ENCODE peak calls at places on chromosomes 7 and 10, in ten cellular contexts. One of them, this sample, is unnamed.

GRCh38 chr7:106717997-106718871 is 57.3 kb upstream of the CCDC71L start:
- DNase-seq in amniotic stem cell: peak
- DNase-seq in activated T-helper 2 cell treated with anti-CD3 and anti-CD28 coated beads, Interferon-gamma antibody, Interleukin-2, Interleukin-4, amounts not matched to agents 10 μg/mL and 5 μg/mL and 100 μg/mL, durations not matched to agents 14 hours and 24 hours and 36 hours: peak
- DNase-seq in left cardiac atrium: peak
- DNase-seq in cortex of kidney: no peak
- DNase-seq in osteoblast: peak
- DNase-seq in stimulated activated CD4-positive, alpha-beta T cell treated with anti-CD3 and anti-CD28 coated beads, Interleukin-1b, Interleukin-23, amount 100 ng/mL, for 1 hour: peak
- DNase-seq in stimulated activated CD8-positive, alpha-beta memory T cell treated with anti-CD3 and anti-CD28 coated beads, Interleukin-4, amount 100 ng/mL, for 1 hour: peak
- DNase-seq in HCT116: peak
- DNase-seq in activated T-cell treated with anti-CD3 and anti-CD28 coated beads for 48 hours: peak
- DNase-seq in this sample: peak

GRCh38 chr10:43114031-43114742 is 24.1 kb upstream of the CSGALNACT2 start:
- DNase-seq in stimulated activated CD4-positive, alpha-beta T cell treated with anti-CD3 and anti-CD28 coated beads, Interleukin-1b, Interleukin-23, amount 100 ng/mL, for 1 hour: no peak
- DNase-seq in activated T-helper 2 cell treated with anti-CD3 and anti-CD28 coated beads, Interferon-gamma antibody, Interleukin-2, Interleukin-4, amounts not matched to agents 10 μg/mL and 5 μg/mL and 100 μg/mL, durations not matched to agents 14 hours and 24 hours and 36 hours: no peak
- DNase-seq in cortex of kidney: no peak
- DNase-seq in amniotic stem cell: no peak
- DNase-seq in stimulated activated CD8-positive, alpha-beta memory T cell treated with anti-CD3 and anti-CD28 coated beads, Interleukin-4, amount 100 ng/mL, for 1 hour: no peak
- DNase-seq in osteoblast: no peak
- DNase-seq in activated T-cell treated with anti-CD3 and anti-CD28 coated beads for 48 hours: no peak
- DNase-seq in HCT116: no peak
- DNase-seq in left cardiac atrium: no peak
- DNase-seq in this sample: no peak

GRCh38 chr7:94216944-94217461 is 177.7 kb upstream of the COL1A2 start:
- DNase-seq in osteoblast: no peak
- DNase-seq in stimulated activated CD8-positive, alpha-beta memory T cell treated with anti-CD3 and anti-CD28 coated beads, Interleukin-4, amount 100 ng/mL, for 1 hour: no peak
- DNase-seq in activated T-cell treated with anti-CD3 and anti-CD28 coated beads for 48 hours: no peak
- DNase-seq in cortex of kidney: no peak
- DNase-seq in left cardiac atrium: no peak
- DNase-seq in amniotic stem cell: no peak
- DNase-seq in activated T-helper 2 cell treated with anti-CD3 and anti-CD28 coated beads, Interferon-gamma antibody, Interleukin-2, Interleukin-4, amounts not matched to agents 10 μg/mL and 5 μg/mL and 100 μg/mL, durations not matched to agents 14 hours and 24 hours and 36 hours: no peak
- DNase-seq in stimulated activated CD4-positive, alpha-beta T cell treated with anti-CD3 and anti-CD28 coated beads, Interleukin-1b, Interleukin-23, amount 100 ng/mL, for 1 hour: no peak
- DNase-seq in HCT116: no peak
- DNase-seq in this sample: no peak

GRCh38 chr10:7948601-7949000 is 105.9 kb upstream of the GATA3 start:
- DNase-seq in stimulated activated CD4-positive, alpha-beta T cell treated with anti-CD3 and anti-CD28 coated beads, Interleukin-1b, Interleukin-23, amount 100 ng/mL, for 1 hour: no peak
- DNase-seq in activated T-helper 2 cell treated with anti-CD3 and anti-CD28 coated beads, Interferon-gamma antibody, Interleukin-2, Interleukin-4, amounts not matched to agents 10 μg/mL and 5 μg/mL and 100 μg/mL, durations not matched to agents 14 hours and 24 hours and 36 hours: no peak
- DNase-seq in activated T-cell treated with anti-CD3 and anti-CD28 coated beads for 48 hours: no peak
- DNase-seq in osteoblast: peak
- DNase-seq in amniotic stem cell: peak
- DNase-seq in cortex of kidney: no peak
- DNase-seq in stimulated activated CD8-positive, alpha-beta memory T cell treated with anti-CD3 and anti-CD28 coated beads, Interleukin-4, amount 100 ng/mL, for 1 hour: no peak
- DNase-seq in left cardiac atrium: no peak
- DNase-seq in HCT116: no peak
- DNase-seq in this sample: no peak

GRCh38 chr7:144130730-144131129 is 7.8 kb downstream of the OR2A14 start:
- DNase-seq in left cardiac atrium: no peak
- DNase-seq in activated T-helper 2 cell treated with anti-CD3 and anti-CD28 coated beads, Interferon-gamma antibody, Interleukin-2, Interleukin-4, amounts not matched to agents 10 μg/mL and 5 μg/mL and 100 μg/mL, durations not matched to agents 14 hours and 24 hours and 36 hours: no peak
- DNase-seq in osteoblast: no peak
- DNase-seq in amniotic stem cell: no peak
- DNase-seq in stimulated activated CD8-positive, alpha-beta memory T cell treated with anti-CD3 and anti-CD28 coated beads, Interleukin-4, amount 100 ng/mL, for 1 hour: no peak
- DNase-seq in stimulated activated CD4-positive, alpha-beta T cell treated with anti-CD3 and anti-CD28 coated beads, Interleukin-1b, Interleukin-23, amount 100 ng/mL, for 1 hour: no peak
- DNase-seq in activated T-cell treated with anti-CD3 and anti-CD28 coated beads for 48 hours: no peak
- DNase-seq in cortex of kidney: no peak
- DNase-seq in HCT116: no peak
- DNase-seq in this sample: no peak

GRCh38 chr7:138607216-138608126 is 93.7 kb downstream of the SVOPL start:
- DNase-seq in amniotic stem cell: no peak
- DNase-seq in left cardiac atrium: no peak
- DNase-seq in activated T-helper 2 cell treated with anti-CD3 and anti-CD28 coated beads, Interferon-gamma antibody, Interleukin-2, Interleukin-4, amounts not matched to agents 10 μg/mL and 5 μg/mL and 100 μg/mL, durations not matched to agents 14 hours and 24 hours and 36 hours: no peak
- DNase-seq in osteoblast: no peak
- DNase-seq in activated T-cell treated with anti-CD3 and anti-CD28 coated beads for 48 hours: no peak
- DNase-seq in cortex of kidney: no peak
- DNase-seq in stimulated activated CD8-positive, alpha-beta memory T cell treated with anti-CD3 and anti-CD28 coated beads, Interleukin-4, amount 100 ng/mL, for 1 hour: no peak
- DNase-seq in stimulated activated CD4-positive, alpha-beta T cell treated with anti-CD3 and anti-CD28 coated beads, Interleukin-1b, Interleukin-23, amount 100 ng/mL, for 1 hour: no peak
- DNase-seq in HCT116: no peak
- DNase-seq in this sample: no peak

GRCh38 chr10:10605551-10606081 is 412.1 kb upstream of the CELF2 start:
- DNase-seq in osteoblast: peak
- DNase-seq in stimulated activated CD8-positive, alpha-beta memory T cell treated with anti-CD3 and anti-CD28 coated beads, Interleukin-4, amount 100 ng/mL, for 1 hour: no peak
- DNase-seq in cortex of kidney: no peak
- DNase-seq in amniotic stem cell: no peak
- DNase-seq in left cardiac atrium: no peak
- DNase-seq in stimulated activated CD4-positive, alpha-beta T cell treated with anti-CD3 and anti-CD28 coated beads, Interleukin-1b, Interleukin-23, amount 100 ng/mL, for 1 hour: no peak
- DNase-seq in activated T-helper 2 cell treated with anti-CD3 and anti-CD28 coated beads, Interferon-gamma antibody, Interleukin-2, Interleukin-4, amounts not matched to agents 10 μg/mL and 5 μg/mL and 100 μg/mL, durations not matched to agents 14 hours and 24 hours and 36 hours: no peak
- DNase-seq in HCT116: no peak
- DNase-seq in activated T-cell treated with anti-CD3 and anti-CD28 coated beads for 48 hours: peak
- DNase-seq in this sample: no peak

GRCh38 chr10:132408823-132409666 is 12.0 kb downstream of the PWWP2B start:
- DNase-seq in HCT116: no peak
- DNase-seq in osteoblast: no peak
- DNase-seq in stimulated activated CD4-positive, alpha-beta T cell treated with anti-CD3 and anti-CD28 coated beads, Interleukin-1b, Interleukin-23, amount 100 ng/mL, for 1 hour: no peak
- DNase-seq in amniotic stem cell: no peak
- DNase-seq in activated T-cell treated with anti-CD3 and anti-CD28 coated beads for 48 hours: no peak
- DNase-seq in stimulated activated CD8-positive, alpha-beta memory T cell treated with anti-CD3 and anti-CD28 coated beads, Interleukin-4, amount 100 ng/mL, for 1 hour: no peak
- DNase-seq in left cardiac atrium: no peak
- DNase-seq in activated T-helper 2 cell treated with anti-CD3 and anti-CD28 coated beads, Interferon-gamma antibody, Interleukin-2, Interleukin-4, amounts not matched to agents 10 μg/mL and 5 μg/mL and 100 μg/mL, durations not matched to agents 14 hours and 24 hours and 36 hours: no peak
- DNase-seq in cortex of kidney: no peak
- DNase-seq in this sample: no peak

GRCh38 chr7:128176696-128177095 is 64.4 kb upstream of the LEP start:
- DNase-seq in stimulated activated CD8-positive, alpha-beta memory T cell treated with anti-CD3 and anti-CD28 coated beads, Interleukin-4, amount 100 ng/mL, for 1 hour: no peak
- DNase-seq in cortex of kidney: no peak
- DNase-seq in left cardiac atrium: no peak
- DNase-seq in activated T-helper 2 cell treated with anti-CD3 and anti-CD28 coated beads, Interferon-gamma antibody, Interleukin-2, Interleukin-4, amounts not matched to agents 10 μg/mL and 5 μg/mL and 100 μg/mL, durations not matched to agents 14 hours and 24 hours and 36 hours: no peak
- DNase-seq in amniotic stem cell: no peak
- DNase-seq in osteoblast: peak
- DNase-seq in activated T-cell treated with anti-CD3 and anti-CD28 coated beads for 48 hours: no peak
- DNase-seq in HCT116: no peak
- DNase-seq in stimulated activated CD4-positive, alpha-beta T cell treated with anti-CD3 and anti-CD28 coated beads, Interleukin-1b, Interleukin-23, amount 100 ng/mL, for 1 hour: no peak
- DNase-seq in this sample: no peak

GRCh38 chr7:159078193-159078910 is 66.3 kb downstream of the VIPR2 start:
- DNase-seq in HCT116: no peak
- DNase-seq in stimulated activated CD8-positive, alpha-beta memory T cell treated with anti-CD3 and anti-CD28 coated beads, Interleukin-4, amount 100 ng/mL, for 1 hour: no peak
- DNase-seq in stimulated activated CD4-positive, alpha-beta T cell treated with anti-CD3 and anti-CD28 coated beads, Interleukin-1b, Interleukin-23, amount 100 ng/mL, for 1 hour: no peak
- DNase-seq in cortex of kidney: no peak
- DNase-seq in activated T-helper 2 cell treated with anti-CD3 and anti-CD28 coated beads, Interferon-gamma antibody, Interleukin-2, Interleukin-4, amounts not matched to agents 10 μg/mL and 5 μg/mL and 100 μg/mL, durations not matched to agents 14 hours and 24 hours and 36 hours: no peak
- DNase-seq in amniotic stem cell: no peak
- DNase-seq in left cardiac atrium: no peak
- DNase-seq in osteoblast: no peak
- DNase-seq in activated T-cell treated with anti-CD3 and anti-CD28 coated beads for 48 hours: no peak
- DNase-seq in this sample: no peak

GRCh38 chr10:33237736-33238624 is 96.5 kb downstream of the NRP1 start:
- DNase-seq in stimulated activated CD4-positive, alpha-beta T cell treated with anti-CD3 and anti-CD28 coated beads, Interleukin-1b, Interleukin-23, amount 100 ng/mL, for 1 hour: no peak
- DNase-seq in HCT116: peak
- DNase-seq in osteoblast: peak
- DNase-seq in activated T-helper 2 cell treated with anti-CD3 and anti-CD28 coated beads, Interferon-gamma antibody, Interleukin-2, Interleukin-4, amounts not matched to agents 10 μg/mL and 5 μg/mL and 100 μg/mL, durations not matched to agents 14 hours and 24 hours and 36 hours: no peak
- DNase-seq in cortex of kidney: no peak
- DNase-seq in amniotic stem cell: peak
- DNase-seq in stimulated activated CD8-positive, alpha-beta memory T cell treated with anti-CD3 and anti-CD28 coated beads, Interleukin-4, amount 100 ng/mL, for 1 hour: no peak
- DNase-seq in left cardiac atrium: no peak
- DNase-seq in activated T-cell treated with anti-CD3 and anti-CD28 coated beads for 48 hours: no peak
- DNase-seq in this sample: no peak

GRCh38 chr7:48887500-48887899 is 36.8 kb upstream of the CDC14C start:
- DNase-seq in cortex of kidney: no peak
- DNase-seq in activated T-cell treated with anti-CD3 and anti-CD28 coated beads for 48 hours: no peak
- DNase-seq in osteoblast: no peak
- DNase-seq in stimulated activated CD8-positive, alpha-beta memory T cell treated with anti-CD3 and anti-CD28 coated beads, Interleukin-4, amount 100 ng/mL, for 1 hour: no peak
- DNase-seq in left cardiac atrium: peak
- DNase-seq in stimulated activated CD4-positive, alpha-beta T cell treated with anti-CD3 and anti-CD28 coated beads, Interleukin-1b, Interleukin-23, amount 100 ng/mL, for 1 hour: no peak
- DNase-seq in activated T-helper 2 cell treated with anti-CD3 and anti-CD28 coated beads, Interferon-gamma antibody, Interleukin-2, Interleukin-4, amounts not matched to agents 10 μg/mL and 5 μg/mL and 100 μg/mL, durations not matched to agents 14 hours and 24 hours and 36 hours: no peak
- DNase-seq in amniotic stem cell: no peak
- DNase-seq in HCT116: no peak
- DNase-seq in this sample: no peak

GRCh38 chr10:132419631-132420468 is 22.9 kb downstream of the PWWP2B start:
- DNase-seq in HCT116: no peak
- DNase-seq in stimulated activated CD4-positive, alpha-beta T cell treated with anti-CD3 and anti-CD28 coated beads, Interleukin-1b, Interleukin-23, amount 100 ng/mL, for 1 hour: no peak
- DNase-seq in amniotic stem cell: no peak
- DNase-seq in stimulated activated CD8-positive, alpha-beta memory T cell treated with anti-CD3 and anti-CD28 coated beads, Interleukin-4, amount 100 ng/mL, for 1 hour: no peak
- DNase-seq in activated T-helper 2 cell treated with anti-CD3 and anti-CD28 coated beads, Interferon-gamma antibody, Interleukin-2, Interleukin-4, amounts not matched to agents 10 μg/mL and 5 μg/mL and 100 μg/mL, durations not matched to agents 14 hours and 24 hours and 36 hours: no peak
- DNase-seq in activated T-cell treated with anti-CD3 and anti-CD28 coated beads for 48 hours: no peak
- DNase-seq in cortex of kidney: no peak
- DNase-seq in left cardiac atrium: no peak
- DNase-seq in osteoblast: no peak
- DNase-seq in this sample: no peak

GRCh38 chr7:158270106-158270775 is 317.4 kb downstream of the PTPRN2 start:
- DNase-seq in osteoblast: peak
- DNase-seq in activated T-helper 2 cell treated with anti-CD3 and anti-CD28 coated beads, Interferon-gamma antibody, Interleukin-2, Interleukin-4, amounts not matched to agents 10 μg/mL and 5 μg/mL and 100 μg/mL, durations not matched to agents 14 hours and 24 hours and 36 hours: no peak
- DNase-seq in cortex of kidney: no peak
- DNase-seq in stimulated activated CD4-positive, alpha-beta T cell treated with anti-CD3 and anti-CD28 coated beads, Interleukin-1b, Interleukin-23, amount 100 ng/mL, for 1 hour: no peak
- DNase-seq in activated T-cell treated with anti-CD3 and anti-CD28 coated beads for 48 hours: no peak
- DNase-seq in left cardiac atrium: no peak
- DNase-seq in amniotic stem cell: no peak
- DNase-seq in stimulated activated CD8-positive, alpha-beta memory T cell treated with anti-CD3 and anti-CD28 coated beads, Interleukin-4, amount 100 ng/mL, for 1 hour: no peak
- DNase-seq in HCT116: no peak
- DNase-seq in this sample: no peak

GRCh38 chr7:142568430-142569097 is 180.7 kb upstream of the PRSS1 start:
- DNase-seq in left cardiac atrium: no peak
- DNase-seq in amniotic stem cell: peak
- DNase-seq in HCT116: no peak
- DNase-seq in stimulated activated CD8-positive, alpha-beta memory T cell treated with anti-CD3 and anti-CD28 coated beads, Interleukin-4, amount 100 ng/mL, for 1 hour: no peak
- DNase-seq in activated T-helper 2 cell treated with anti-CD3 and anti-CD28 coated beads, Interferon-gamma antibody, Interleukin-2, Interleukin-4, amounts not matched to agents 10 μg/mL and 5 μg/mL and 100 μg/mL, durations not matched to agents 14 hours and 24 hours and 36 hours: no peak
- DNase-seq in stimulated activated CD4-positive, alpha-beta T cell treated with anti-CD3 and anti-CD28 coated beads, Interleukin-1b, Interleukin-23, amount 100 ng/mL, for 1 hour: no peak
- DNase-seq in cortex of kidney: no peak
- DNase-seq in osteoblast: peak
- DNase-seq in activated T-cell treated with anti-CD3 and anti-CD28 coated beads for 48 hours: no peak
- DNase-seq in this sample: no peak

GRCh38 chr10:77374189-77374656 is 263.4 kb downstream of the KCNMA1 start:
- DNase-seq in stimulated activated CD4-positive, alpha-beta T cell treated with anti-CD3 and anti-CD28 coated beads, Interleukin-1b, Interleukin-23, amount 100 ng/mL, for 1 hour: no peak
- DNase-seq in amniotic stem cell: no peak
- DNase-seq in left cardiac atrium: no peak
- DNase-seq in HCT116: no peak
- DNase-seq in stimulated activated CD8-positive, alpha-beta memory T cell treated with anti-CD3 and anti-CD28 coated beads, Interleukin-4, amount 100 ng/mL, for 1 hour: no peak
- DNase-seq in osteoblast: no peak
- DNase-seq in cortex of kidney: no peak
- DNase-seq in activated T-helper 2 cell treated with anti-CD3 and anti-CD28 coated beads, Interferon-gamma antibody, Interleukin-2, Interleukin-4, amounts not matched to agents 10 μg/mL and 5 μg/mL and 100 μg/mL, durations not matched to agents 14 hours and 24 hours and 36 hours: no peak
- DNase-seq in activated T-cell treated with anti-CD3 and anti-CD28 coated beads for 48 hours: no peak
- DNase-seq in this sample: no peak

GRCh38 chr10:100481462-100482081 is 18.8 kb downstream of the WNT8B start:
- DNase-seq in left cardiac atrium: peak
- DNase-seq in HCT116: peak
- DNase-seq in amniotic stem cell: peak
- DNase-seq in stimulated activated CD8-positive, alpha-beta memory T cell treated with anti-CD3 and anti-CD28 coated beads, Interleukin-4, amount 100 ng/mL, for 1 hour: peak
- DNase-seq in cortex of kidney: no peak
- DNase-seq in activated T-cell treated with anti-CD3 and anti-CD28 coated beads for 48 hours: peak
- DNase-seq in stimulated activated CD4-positive, alpha-beta T cell treated with anti-CD3 and anti-CD28 coated beads, Interleukin-1b, Interleukin-23, amount 100 ng/mL, for 1 hour: peak
- DNase-seq in osteoblast: peak
- DNase-seq in activated T-helper 2 cell treated with anti-CD3 and anti-CD28 coated beads, Interferon-gamma antibody, Interleukin-2, Interleukin-4, amounts not matched to agents 10 μg/mL and 5 μg/mL and 100 μg/mL, durations not matched to agents 14 hours and 24 hours and 36 hours: peak
- DNase-seq in this sample: peak

GRCh38 chr10:24255907-24256306 is 47.0 kb downstream of the KIAA1217 start:
- DNase-seq in HCT116: no peak
- DNase-seq in activated T-helper 2 cell treated with anti-CD3 and anti-CD28 coated beads, Interferon-gamma antibody, Interleukin-2, Interleukin-4, amounts not matched to agents 10 μg/mL and 5 μg/mL and 100 μg/mL, durations not matched to agents 14 hours and 24 hours and 36 hours: no peak
- DNase-seq in amniotic stem cell: no peak
- DNase-seq in stimulated activated CD8-positive, alpha-beta memory T cell treated with anti-CD3 and anti-CD28 coated beads, Interleukin-4, amount 100 ng/mL, for 1 hour: no peak
- DNase-seq in osteoblast: peak
- DNase-seq in stimulated activated CD4-positive, alpha-beta T cell treated with anti-CD3 and anti-CD28 coated beads, Interleukin-1b, Interleukin-23, amount 100 ng/mL, for 1 hour: no peak
- DNase-seq in cortex of kidney: no peak
- DNase-seq in left cardiac atrium: peak
- DNase-seq in activated T-cell treated with anti-CD3 and anti-CD28 coated beads for 48 hours: no peak
- DNase-seq in this sample: no peak

GRCh38 chr7:39271386-39271785 is 293.7 kb downstream of the POU6F2 start:
- DNase-seq in stimulated activated CD8-positive, alpha-beta memory T cell treated with anti-CD3 and anti-CD28 coated beads, Interleukin-4, amount 100 ng/mL, for 1 hour: no peak
- DNase-seq in cortex of kidney: no peak
- DNase-seq in activated T-cell treated with anti-CD3 and anti-CD28 coated beads for 48 hours: no peak
- DNase-seq in stimulated activated CD4-positive, alpha-beta T cell treated with anti-CD3 and anti-CD28 coated beads, Interleukin-1b, Interleukin-23, amount 100 ng/mL, for 1 hour: no peak
- DNase-seq in osteoblast: no peak
- DNase-seq in HCT116: no peak
- DNase-seq in amniotic stem cell: no peak
- DNase-seq in activated T-helper 2 cell treated with anti-CD3 and anti-CD28 coated beads, Interferon-gamma antibody, Interleukin-2, Interleukin-4, amounts not matched to agents 10 μg/mL and 5 μg/mL and 100 μg/mL, durations not matched to agents 14 hours and 24 hours and 36 hours: no peak
- DNase-seq in left cardiac atrium: peak
- DNase-seq in this sample: no peak